ENCODE peak calls at places on chromosomes 2 and 18, in ten cellular contexts. One of them, this sample, is unnamed.

GRCh38 chr2:88307817-88308216 is 137.7 kb downstream of the THNSL2 start:
- DNase-seq in nucleus accumbens: no peak
- DNase-seq in HepG2: peak
- DNase-seq in T47D: peak
- DNase-seq in lung: no peak
- DNase-seq in NCI-H2171: peak
- DNase-seq in activated CD4-positive, alpha-beta T cell treated with anti-CD3 and anti-CD28 coated beads, Interleukin-2, amount 50 U/mL, for 24 hours: no peak
- DNase-seq in naive thymus-derived CD8-positive, alpha-beta T cell: no peak
- DNase-seq in SW 1271: peak
- DNase-seq in EH: peak
- DNase-seq in this sample: no peak

GRCh38 chr2:103788875-103789715 is 1027.3 kb downstream of the TMEM182 start:
- DNase-seq in activated CD4-positive, alpha-beta T cell treated with anti-CD3 and anti-CD28 coated beads, Interleukin-2, amount 50 U/mL, for 24 hours: no peak
- DNase-seq in lung: peak
- DNase-seq in NCI-H2171: no peak
- DNase-seq in naive thymus-derived CD8-positive, alpha-beta T cell: no peak
- DNase-seq in SW 1271: peak
- DNase-seq in EH: peak
- DNase-seq in nucleus accumbens: peak
- DNase-seq in HepG2: peak
- DNase-seq in T47D: peak
- DNase-seq in this sample: no peak

GRCh38 chr2:167616997-167617396 is 630.4 kb downstream of the STK39 start:
- DNase-seq in T47D: no peak
- DNase-seq in SW 1271: no peak
- DNase-seq in NCI-H2171: no peak
- DNase-seq in activated CD4-positive, alpha-beta T cell treated with anti-CD3 and anti-CD28 coated beads, Interleukin-2, amount 50 U/mL, for 24 hours: no peak
- DNase-seq in naive thymus-derived CD8-positive, alpha-beta T cell: no peak
- DNase-seq in lung: no peak
- DNase-seq in nucleus accumbens: no peak
- DNase-seq in EH: no peak
- DNase-seq in HepG2: no peak
- DNase-seq in this sample: no peak

GRCh38 chr2:88099798-88100488 is 27.9 kb downstream of the FABP1 start:
- DNase-seq in NCI-H2171: no peak
- DNase-seq in activated CD4-positive, alpha-beta T cell treated with anti-CD3 and anti-CD28 coated beads, Interleukin-2, amount 50 U/mL, for 24 hours: no peak
- DNase-seq in nucleus accumbens: no peak
- DNase-seq in T47D: peak
- DNase-seq in EH: peak
- DNase-seq in lung: no peak
- DNase-seq in naive thymus-derived CD8-positive, alpha-beta T cell: no peak
- DNase-seq in SW 1271: peak
- DNase-seq in HepG2: no peak
- DNase-seq in this sample: no peak

GRCh38 chr2:11562476-11562875 is 28.6 kb downstream of the GREB1 start:
- DNase-seq in SW 1271: no peak
- DNase-seq in NCI-H2171: no peak
- DNase-seq in naive thymus-derived CD8-positive, alpha-beta T cell: no peak
- DNase-seq in T47D: no peak
- DNase-seq in activated CD4-positive, alpha-beta T cell treated with anti-CD3 and anti-CD28 coated beads, Interleukin-2, amount 50 U/mL, for 24 hours: no peak
- DNase-seq in HepG2: no peak
- DNase-seq in nucleus accumbens: no peak
- DNase-seq in EH: no peak
- DNase-seq in lung: no peak
- DNase-seq in this sample: no peak

GRCh38 chr18:73752546-73752945 is 395.1 kb downstream of the FBXO15 start:
- DNase-seq in NCI-H2171: no peak
- DNase-seq in EH: peak
- DNase-seq in activated CD4-positive, alpha-beta T cell treated with anti-CD3 and anti-CD28 coated beads, Interleukin-2, amount 50 U/mL, for 24 hours: no peak
- DNase-seq in T47D: no peak
- DNase-seq in lung: no peak
- DNase-seq in nucleus accumbens: no peak
- DNase-seq in naive thymus-derived CD8-positive, alpha-beta T cell: no peak
- DNase-seq in SW 1271: no peak
- DNase-seq in HepG2: no peak
- DNase-seq in this sample: no peak

GRCh38 chr2:155867564-155867963 is 465.0 kb downstream of the NR4A2 start:
- DNase-seq in HepG2: no peak
- DNase-seq in nucleus accumbens: no peak
- DNase-seq in EH: no peak
- DNase-seq in activated CD4-positive, alpha-beta T cell treated with anti-CD3 and anti-CD28 coated beads, Interleukin-2, amount 50 U/mL, for 24 hours: no peak
- DNase-seq in lung: no peak
- DNase-seq in naive thymus-derived CD8-positive, alpha-beta T cell: no peak
- DNase-seq in SW 1271: no peak
- DNase-seq in T47D: no peak
- DNase-seq in NCI-H2171: no peak
- DNase-seq in this sample: no peak

GRCh38 chr18:53305471-53305870 is 919.0 kb downstream of the MBD2 start:
- DNase-seq in SW 1271: no peak
- DNase-seq in activated CD4-positive, alpha-beta T cell treated with anti-CD3 and anti-CD28 coated beads, Interleukin-2, amount 50 U/mL, for 24 hours: no peak
- DNase-seq in lung: no peak
- DNase-seq in naive thymus-derived CD8-positive, alpha-beta T cell: no peak
- DNase-seq in NCI-H2171: no peak
- DNase-seq in T47D: no peak
- DNase-seq in EH: no peak
- DNase-seq in nucleus accumbens: no peak
- DNase-seq in HepG2: no peak
- DNase-seq in this sample: no peak

GRCh38 chr2:177285892-177286715 is 21.6 kb upstream of the NFE2L2 start:
- DNase-seq in naive thymus-derived CD8-positive, alpha-beta T cell: no peak
- DNase-seq in nucleus accumbens: no peak
- DNase-seq in activated CD4-positive, alpha-beta T cell treated with anti-CD3 and anti-CD28 coated beads, Interleukin-2, amount 50 U/mL, for 24 hours: no peak
- DNase-seq in NCI-H2171: no peak
- DNase-seq in lung: no peak
- DNase-seq in SW 1271: no peak
- DNase-seq in HepG2: no peak
- DNase-seq in EH: no peak
- DNase-seq in T47D: no peak
- DNase-seq in this sample: no peak

GRCh38 chr2:20186078-20186854 is 38.7 kb downstream of the SDC1 start:
- DNase-seq in NCI-H2171: no peak
- DNase-seq in HepG2: peak
- DNase-seq in T47D: no peak
- DNase-seq in naive thymus-derived CD8-positive, alpha-beta T cell: no peak
- DNase-seq in SW 1271: no peak
- DNase-seq in nucleus accumbens: no peak
- DNase-seq in lung: peak
- DNase-seq in EH: peak
- DNase-seq in activated CD4-positive, alpha-beta T cell treated with anti-CD3 and anti-CD28 coated beads, Interleukin-2, amount 50 U/mL, for 24 hours: no peak
- DNase-seq in this sample: no peak

GRCh38 chr18:46481847-46482245 is 175.2 kb downstream of the LOXHD1 start:
- DNase-seq in activated CD4-positive, alpha-beta T cell treated with anti-CD3 and anti-CD28 coated beads, Interleukin-2, amount 50 U/mL, for 24 hours: no peak
- DNase-seq in naive thymus-derived CD8-positive, alpha-beta T cell: no peak
- DNase-seq in SW 1271: no peak
- DNase-seq in nucleus accumbens: no peak
- DNase-seq in EH: peak
- DNase-seq in NCI-H2171: no peak
- DNase-seq in HepG2: no peak
- DNase-seq in T47D: no peak
- DNase-seq in lung: no peak
- DNase-seq in this sample: no peak